ENCODE peak calls at places on chromosomes 2 and 18, in ten cellular contexts. G is HEK293T; L is neural progenitor cell; V is stimulated activated CD8-positive, alpha-beta memory T cell treated with anti-CD3 and anti-CD28 coated beads, Interleukin-15, amount 100 ng/mL, for 24 hours; Y is T-helper 17 cell; U is left lobe of liver; J is retinal pigment epithelial cell; E is GM13977; O is adipocyte; Z is NCI-H510A treated with DMSO at 0.1 percent for 48 hours. N is an unnamed sample.

GRCh38 chr18:62717850-62718229 is 2.5 kb downstream of the PHLPP1 start:
- DNase-seq in G (no peak), L (no peak), V (no peak), Y (no peak), U (no peak), J (no peak), E (no peak), O (peak; percentile 29), Z (no peak), N (peak; percentile 7)

GRCh38 chr2:33009249-33009648 is 62.5 kb downstream of the LTBP1 start:
- DNase-seq in G (no peak), L (no peak), V (no peak), Y (no peak), U (no peak), J (no peak), E (no peak), O (no peak), Z (no peak), N (no peak)

GRCh38 chr2:204705243-204705971 is 160.1 kb downstream of the PARD3B start:
- DNase-seq in G (no peak), L (no peak), V (no peak), Y (no peak), U (no peak), J (no peak), E (no peak), O (no peak), Z (no peak), N (no peak)

GRCh38 chr2:24435391-24436316 is 55.4 kb upstream of the NCOA1 start:
- DNase-seq in G (no peak), L (peak; percentile 44), V (no peak), Y (no peak), U (no peak), J (no peak), E (no peak), O (peak; percentile 82), Z (no peak), N (peak; percentile 67)

GRCh38 chr2:128279786-128280701 is 38.6 kb downstream of the HS6ST1 start:
- DNase-seq in G (no peak), L (no peak), V (no peak), Y (no peak), U (peak; percentile 39), J (no peak), E (no peak), O (no peak), Z (no peak), N (no peak)

GRCh38 chr18:30970201-30970816 is 72.2 kb downstream of the DSC3 start:
- DNase-seq in G (peak; percentile 48), L (peak; percentile 33), V (no peak), Y (no peak), U (no peak), J (no peak), E (no peak), O (peak; percentile 24), Z (peak; percentile 92), N (peak; percentile 0)

GRCh38 chr18:52236134-52236533 is 103.9 kb upstream of the DCC start:
- DNase-seq in G (no peak), L (no peak), V (no peak), Y (no peak), U (no peak), J (no peak), E (no peak), O (peak; percentile 19), Z (no peak), N (peak; percentile 80)

GRCh38 chr18:31513189-31513907 is 15.4 kb downstream of the DSG2 start:
- DNase-seq in G (no peak), L (no peak), V (no peak), Y (no peak), U (no peak), J (peak; percentile 45), E (no peak), O (no peak), Z (no peak), N (peak; percentile 38)

GRCh38 chr2:207805566-207806226 is 36.0 kb upstream of the FZD5 start:
- DNase-seq in G (no peak), L (no peak), V (no peak), Y (no peak), U (no peak), J (no peak), E (no peak), O (no peak), Z (no peak), N (peak; percentile 23)

N was measured in AG10803.